ENCODE peak calls at places on chromosomes 4 and X, in five cellular contexts. One of them, this sample, is unnamed.

GRCh38 chrX:78066110-78066509 is 37.9 kb upstream of the PGK1 start:
- DNase-seq in heart left ventricle: no peak
- DNase-seq in GM10248: no peak
- DNase-seq in uterus: no peak
- DNase-seq in HFF-Myc: no peak
- DNase-seq in this sample: no peak

GRCh38 chr4:177907736-177908424 is 465.6 kb upstream of the AGA start:
- DNase-seq in heart left ventricle: no peak
- DNase-seq in uterus: no peak
- DNase-seq in HFF-Myc: no peak
- DNase-seq in GM10248: no peak
- DNase-seq in this sample: no peak

GRCh38 chrX:152819271-152819670 is 11.3 kb downstream of the CETN2 start:
- DNase-seq in uterus: no peak
- DNase-seq in GM10248: no peak
- DNase-seq in HFF-Myc: no peak
- DNase-seq in heart left ventricle: no peak
- DNase-seq in this sample: no peak

GRCh38 chr4:170243662-170244288 is 154.0 kb upstream of the AADAT start:
- DNase-seq in heart left ventricle: no peak
- DNase-seq in uterus: no peak
- DNase-seq in GM10248: no peak
- DNase-seq in HFF-Myc: no peak
- DNase-seq in this sample: no peak

GRCh38 chrX:103687696-103688191 is 1.2 kb upstream of the MORF4L2 start:
- DNase-seq in HFF-Myc: peak
- DNase-seq in GM10248: peak
- DNase-seq in uterus: peak
- DNase-seq in heart left ventricle: peak
- DNase-seq in this sample: peak

GRCh38 chr4:139229534-139230039 is 50.4 kb downstream of the MGARP start:
- DNase-seq in heart left ventricle: no peak
- DNase-seq in HFF-Myc: no peak
- DNase-seq in GM10248: peak
- DNase-seq in uterus: no peak
- DNase-seq in this sample: peak

GRCh38 chr4:186554890-186555827 is at the start of gene MTNR1A:
- DNase-seq in heart left ventricle: no peak
- DNase-seq in GM10248: no peak
- DNase-seq in HFF-Myc: no peak
- DNase-seq in uterus: no peak
- DNase-seq in this sample: no peak

GRCh38 chrX:150547511-150548115 is 20.8 kb upstream of the MTM1 start:
- DNase-seq in uterus: peak
- DNase-seq in HFF-Myc: no peak
- DNase-seq in GM10248: peak
- DNase-seq in heart left ventricle: peak
- DNase-seq in this sample: peak

GRCh38 chrX:154719132-154719675 is 31.7 kb downstream of the GAB3 start:
- DNase-seq in heart left ventricle: no peak
- DNase-seq in HFF-Myc: no peak
- DNase-seq in GM10248: no peak
- DNase-seq in uterus: no peak
- DNase-seq in this sample: no peak

GRCh38 chr4:4578981-4579380 is 37.1 kb upstream of the STX18 start:
- DNase-seq in GM10248: no peak
- DNase-seq in heart left ventricle: no peak
- DNase-seq in HFF-Myc: no peak
- DNase-seq in uterus: no peak
- DNase-seq in this sample: no peak

GRCh38 chr4:163587867-163588266 is 93.4 kb downstream of the TMA16 start:
- DNase-seq in heart left ventricle: no peak
- DNase-seq in uterus: no peak
- DNase-seq in GM10248: peak
- DNase-seq in HFF-Myc: no peak
- DNase-seq in this sample: peak

GRCh38 chrX:107731831-107732502 is 43.6 kb downstream of the TSC22D3 start:
- DNase-seq in HFF-Myc: no peak
- DNase-seq in heart left ventricle: peak
- DNase-seq in uterus: peak
- DNase-seq in GM10248: no peak
- DNase-seq in this sample: no peak

GRCh38 chrX:150225756-150226155 is 137.4 kb upstream of the MAMLD1 start:
- DNase-seq in uterus: no peak
- DNase-seq in heart left ventricle: no peak
- DNase-seq in HFF-Myc: no peak
- DNase-seq in GM10248: no peak
- DNase-seq in this sample: no peak

GRCh38 chr4:4455199-4455865 is 68.4 kb downstream of the NSG1 start:
- DNase-seq in GM10248: no peak
- DNase-seq in uterus: no peak
- DNase-seq in HFF-Myc: no peak
- DNase-seq in heart left ventricle: no peak
- DNase-seq in this sample: no peak

GRCh38 chr4:102787096-102787867 is 26.5 kb upstream of the MANBA start:
- DNase-seq in GM10248: no peak
- DNase-seq in heart left ventricle: no peak
- DNase-seq in HFF-Myc: peak
- DNase-seq in uterus: no peak
- DNase-seq in this sample: no peak

GRCh38 chr4:83731609-83732008 is 195.7 kb downstream of the GPAT3 start:
- DNase-seq in heart left ventricle: no peak
- DNase-seq in GM10248: no peak
- DNase-seq in uterus: no peak
- DNase-seq in HFF-Myc: peak
- DNase-seq in this sample: no peak

GRCh38 chr4:118765399-118765798 is 70.5 kb downstream of the SEC24D start:
- DNase-seq in heart left ventricle: no peak
- DNase-seq in HFF-Myc: peak
- DNase-seq in uterus: peak
- DNase-seq in GM10248: no peak
- DNase-seq in this sample: no peak

GRCh38 chrX:45584717-45585116 is 384.0 kb upstream of the DIPK2B start:
- DNase-seq in heart left ventricle: no peak
- DNase-seq in uterus: no peak
- DNase-seq in GM10248: no peak
- DNase-seq in HFF-Myc: no peak
- DNase-seq in this sample: no peak

GRCh38 chr4:86218721-86219481 is 141.0 kb downstream of the MAPK10 start:
- DNase-seq in HFF-Myc: no peak
- DNase-seq in GM10248: no peak
- DNase-seq in uterus: peak
- DNase-seq in heart left ventricle: no peak
- DNase-seq in this sample: no peak

GRCh38 chrX:19487520-19488200 is 27.6 kb downstream of the MAP3K15 start:
- DNase-seq in HFF-Myc: no peak
- DNase-seq in heart left ventricle: no peak
- DNase-seq in uterus: no peak
- DNase-seq in GM10248: no peak
- DNase-seq in this sample: no peak

GRCh38 chr4:112172180-112172579 is 26.9 kb downstream of the FAM241A start:
- DNase-seq in heart left ventricle: no peak
- DNase-seq in uterus: no peak
- DNase-seq in HFF-Myc: no peak
- DNase-seq in GM10248: peak
- DNase-seq in this sample: peak

GRCh38 chr4:153789741-153790651 is 1.1 kb upstream of the SFRP2 start:
- DNase-seq in uterus: no peak
- DNase-seq in heart left ventricle: no peak
- DNase-seq in HFF-Myc: no peak
- DNase-seq in GM10248: no peak
- DNase-seq in this sample: peak

GRCh38 chr4:20506827-20507226 is 193.4 kb upstream of the PACRGL start:
- DNase-seq in HFF-Myc: no peak
- DNase-seq in GM10248: no peak
- DNase-seq in uterus: no peak
- DNase-seq in heart left ventricle: no peak
- DNase-seq in this sample: no peak

GRCh38 chr4:121789960-121790829 is 10.9 kb upstream of the EXOSC9 start:
- DNase-seq in uterus: no peak
- DNase-seq in GM10248: no peak
- DNase-seq in heart left ventricle: no peak
- DNase-seq in HFF-Myc: peak
- DNase-seq in this sample: no peak

GRCh38 chrX:15956684-15957083 is 102.1 kb upstream of the AP1S2 start:
- DNase-seq in heart left ventricle: no peak
- DNase-seq in HFF-Myc: no peak
- DNase-seq in GM10248: no peak
- DNase-seq in uterus: no peak
- DNase-seq in this sample: no peak

GRCh38 chr4:4461850-4462249 is 74.9 kb downstream of the NSG1 start:
- DNase-seq in heart left ventricle: no peak
- DNase-seq in GM10248: no peak
- DNase-seq in HFF-Myc: no peak
- DNase-seq in uterus: no peak
- DNase-seq in this sample: no peak

GRCh38 chrX:47587906-47588735 is 5.9 kb downstream of the TIMP1 start:
- DNase-seq in GM10248: no peak
- DNase-seq in uterus: no peak
- DNase-seq in heart left ventricle: no peak
- DNase-seq in HFF-Myc: no peak
- DNase-seq in this sample: no peak

GRCh38 chr4:123446791-123447474 is 50.3 kb downstream of the SPRY1 start:
- DNase-seq in HFF-Myc: no peak
- DNase-seq in heart left ventricle: no peak
- DNase-seq in uterus: no peak
- DNase-seq in GM10248: no peak
- DNase-seq in this sample: no peak

GRCh38 chr4:24240655-24241054 is 343.7 kb downstream of the DHX15 start:
- DNase-seq in heart left ventricle: no peak
- DNase-seq in HFF-Myc: no peak
- DNase-seq in GM10248: no peak
- DNase-seq in uterus: no peak
- DNase-seq in this sample: no peak

GRCh38 chr4:24243641-24244040 is 340.7 kb downstream of the DHX15 start:
- DNase-seq in GM10248: no peak
- DNase-seq in HFF-Myc: no peak
- DNase-seq in uterus: no peak
- DNase-seq in heart left ventricle: no peak
- DNase-seq in this sample: no peak

GRCh38 chr4:24248674-24249644 is 335.4 kb downstream of the DHX15 start:
- DNase-seq in heart left ventricle: peak
- DNase-seq in uterus: no peak
- DNase-seq in GM10248: no peak
- DNase-seq in HFF-Myc: no peak
- DNase-seq in this sample: no peak

GRCh38 chr4:24249972-24250371 is 334.4 kb downstream of the DHX15 start:
- DNase-seq in GM10248: no peak
- DNase-seq in HFF-Myc: no peak
- DNase-seq in heart left ventricle: no peak
- DNase-seq in uterus: no peak
- DNase-seq in this sample: no peak

GRCh38 chr4:24244663-24245519 is 339.5 kb downstream of the DHX15 start:
- DNase-seq in GM10248: no peak
- DNase-seq in heart left ventricle: peak
- DNase-seq in uterus: no peak
- DNase-seq in HFF-Myc: no peak
- DNase-seq in this sample: no peak
- TF ChIP-seq CTCF in GM10248: no peak
- TF ChIP-seq CTCF in heart left ventricle: no peak
- TF ChIP-seq CTCF in uterus: no peak
- TF ChIP-seq CTCF in HFF-Myc: no peak
- TF ChIP-seq CTCF in this sample: no peak

GRCh38 chr4:95637047-95637600 is 88.4 kb upstream of the UNC5C start:
- DNase-seq in GM10248: no peak
- DNase-seq in heart left ventricle: no peak
- DNase-seq in uterus: no peak
- DNase-seq in HFF-Myc: no peak
- DNase-seq in this sample: no peak
- TF ChIP-seq CTCF in GM10248: no peak
- TF ChIP-seq CTCF in heart left ventricle: peak
- TF ChIP-seq CTCF in uterus: peak
- TF ChIP-seq CTCF in HFF-Myc: no peak
- TF ChIP-seq CTCF in this sample: no peak

GRCh38 chr4:148284526-148285193 is 157.6 kb downstream of the NR3C2 start:
- DNase-seq in uterus: no peak
- DNase-seq in heart left ventricle: no peak
- DNase-seq in HFF-Myc: no peak
- DNase-seq in GM10248: no peak
- DNase-seq in this sample: no peak
- TF ChIP-seq CTCF in uterus: no peak
- TF ChIP-seq CTCF in heart left ventricle: peak
- TF ChIP-seq CTCF in HFF-Myc: no peak
- TF ChIP-seq CTCF in GM10248: no peak
- TF ChIP-seq CTCF in this sample: no peak

GRCh38 chr4:55004831-55005230 is 120.6 kb downstream of the KDR start:
- DNase-seq in GM10248: no peak
- DNase-seq in HFF-Myc: no peak
- DNase-seq in uterus: peak
- DNase-seq in heart left ventricle: no peak
- DNase-seq in this sample: no peak

GRCh38 chr4:55005910-55006309 is 119.5 kb downstream of the KDR start:
- DNase-seq in HFF-Myc: no peak
- DNase-seq in heart left ventricle: no peak
- DNase-seq in uterus: no peak
- DNase-seq in GM10248: no peak
- DNase-seq in this sample: no peak

GRCh38 chr4:55010550-55010949 is 114.8 kb downstream of the KDR start:
- DNase-seq in uterus: no peak
- DNase-seq in heart left ventricle: no peak
- DNase-seq in GM10248: no peak
- DNase-seq in HFF-Myc: no peak
- DNase-seq in this sample: no peak

GRCh38 chr4:55012363-55013255 is 112.8 kb downstream of the KDR start:
- DNase-seq in HFF-Myc: no peak
- DNase-seq in uterus: no peak
- DNase-seq in heart left ventricle: no peak
- DNase-seq in GM10248: no peak
- DNase-seq in this sample: no peak

DNA sequence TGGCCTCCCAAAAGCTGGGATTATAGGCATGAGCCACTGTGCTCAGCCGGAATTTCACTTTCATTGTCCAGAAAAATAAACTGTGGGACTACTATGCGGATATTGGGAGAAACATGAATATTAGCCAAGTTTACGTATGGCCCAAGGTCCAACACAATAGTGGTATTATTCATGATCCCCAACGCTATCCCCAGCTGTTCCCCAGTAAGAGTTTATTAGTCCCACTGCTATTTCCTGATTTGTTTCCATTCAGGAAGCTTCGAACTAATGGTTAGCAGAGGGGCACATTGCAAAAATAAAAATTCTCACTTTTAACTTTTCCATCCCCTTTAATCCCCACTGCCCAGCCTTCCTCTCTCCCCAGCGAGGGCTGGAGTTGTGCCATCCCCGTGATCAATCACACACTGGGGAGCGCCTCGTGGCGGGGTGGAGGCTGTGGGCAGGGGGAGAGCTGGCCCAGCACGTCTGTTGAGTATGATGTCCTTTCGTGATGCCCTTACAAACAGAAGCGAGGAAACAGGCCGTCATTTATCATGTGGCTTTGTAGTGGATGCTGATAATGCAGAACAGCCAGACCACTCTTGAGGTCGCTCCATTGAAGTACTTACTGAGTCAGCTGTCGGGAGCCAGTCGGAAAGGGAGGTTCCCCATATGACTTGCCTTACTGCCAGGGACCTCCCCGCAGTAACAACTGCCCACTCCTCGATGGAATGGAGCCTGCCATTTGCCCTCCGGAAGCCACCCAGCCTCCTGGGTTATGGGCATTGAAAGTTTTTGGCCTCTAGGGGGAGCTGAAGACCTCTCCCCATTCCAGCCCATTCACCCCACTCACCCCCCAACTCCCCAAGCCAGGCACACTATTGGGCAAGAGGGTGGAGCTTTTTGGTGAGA is 117.0 kb downstream of the KDR start:
- DNase-seq in HFF-Myc: no peak
- DNase-seq in GM10248: peak
- DNase-seq in uterus: peak
- DNase-seq in heart left ventricle: no peak
- DNase-seq in this sample: peak
- TF ChIP-seq CTCF in HFF-Myc: peak
- TF ChIP-seq CTCF in GM10248: no peak
- TF ChIP-seq CTCF in uterus: no peak
- TF ChIP-seq CTCF in heart left ventricle: peak
- TF ChIP-seq CTCF in this sample: no peak

This sample was measured in GM20000.